ENCODE peak calls at places on chromosomes 16 and 17, in eight cellular contexts. J, M, I, L, P, F, K and B are unnamed samples.
A peak's percentile ranks its signal among the peaks of the same experiment; 100 is the strongest.

GRCh38 chr16:80682435-80683070 is 121.8 kb downstream of the CDYL2 start:
- DNase-seq in J (no peak), M (no peak), I (peak; percentile 18), L (peak; percentile 51), P (peak; percentile 81), F (no peak), K (no peak), B (no peak)

GRCh38 chr17:43356999-43357398 is 41.8 kb upstream of the ARL4D start:
- DNase-seq in J (no peak), M (no peak), I (peak; percentile 77), L (peak; percentile 80), P (peak; percentile 91), F (no peak), K (no peak), B (no peak)

GRCh38 chr16:51759329-51759728 is 608.3 kb upstream of the SALL1 start:
- DNase-seq in J (no peak), M (no peak), I (no peak), L (no peak), P (no peak), F (no peak), K (no peak), B (no peak)

GRCh38 chr17:28228986-28229729 is 89.8 kb upstream of the TMEM97 start:
- DNase-seq in J (no peak), M (no peak), I (no peak), L (no peak), P (no peak), F (no peak), K (no peak), B (no peak)

GRCh38 chr16:3074860-3075545 is 9.6 kb downstream of the IL32 start:
- DNase-seq in J (no peak), M (peak; percentile 53), I (no peak), L (no peak), P (no peak), F (no peak), K (no peak), B (peak; percentile 79)

GRCh38 chr17:55702150-55702549 is 20.5 kb downstream of the TMEM100 start:
- DNase-seq in J (no peak), M (no peak), I (no peak), L (no peak), P (no peak), F (no peak), K (no peak), B (no peak)

GRCh38 chr17:30550512-30551273 is 73.5 kb downstream of the GOSR1 start:
- DNase-seq in J (no peak), M (no peak), I (no peak), L (no peak), P (no peak), F (no peak), K (no peak), B (no peak)

GRCh38 chr17:81456798-81457197 is 55.8 kb downstream of the ACTG1 start:
- DNase-seq in J (no peak), M (no peak), I (no peak), L (no peak), P (peak; percentile 46), F (no peak), K (no peak), B (peak; percentile 68)